ENCODE peak calls at places on chromosomes 16 and 17, in five cellular contexts. One of them, this sample, is unnamed.

GRCh38 chr16:56856876-56857447 is 8.0 kb upstream of the SLC12A3 start:
- DNase-seq in prostate gland: no peak
- DNase-seq in IMR-90: no peak
- DNase-seq in ovary: no peak
- DNase-seq in stomach: no peak
- DNase-seq in this sample: no peak

GRCh38 chr16:46762583-46762982 is 14.4 kb upstream of the MYLK3 start:
- DNase-seq in prostate gland: peak; percentile 46
- DNase-seq in IMR-90: no peak
- DNase-seq in ovary: no peak
- DNase-seq in stomach: no peak
- DNase-seq in this sample: no peak

GRCh38 chr17:9173386-9173983 is 152.2 kb downstream of the NTN1 start:
- DNase-seq in prostate gland: no peak
- DNase-seq in IMR-90: no peak
- DNase-seq in ovary: no peak
- DNase-seq in stomach: no peak
- DNase-seq in this sample: no peak

GRCh38 chr17:19292377-19292711 is 55.2 kb downstream of the EPN2 start:
- DNase-seq in prostate gland: no peak
- DNase-seq in IMR-90: no peak
- DNase-seq in ovary: no peak
- DNase-seq in stomach: no peak
- DNase-seq in this sample: no peak

GRCh38 chr17:7837375-7838290 is 3.6 kb downstream of the KDM6B start:
- DNase-seq in prostate gland: no peak
- DNase-seq in IMR-90: no peak
- DNase-seq in ovary: no peak
- DNase-seq in stomach: no peak
- DNase-seq in this sample: no peak

GRCh38 chr16:11056989-11057645 is 112.8 kb downstream of the CLEC16A start:
- DNase-seq in prostate gland: peak; percentile 83
- DNase-seq in IMR-90: no peak
- DNase-seq in ovary: no peak
- DNase-seq in stomach: no peak
- DNase-seq in this sample: no peak

GRCh38 chr16:57468346-57468745 is 5.9 kb downstream of the POLR2C start:
- DNase-seq in prostate gland: no peak
- DNase-seq in IMR-90: no peak
- DNase-seq in ovary: no peak
- DNase-seq in stomach: no peak
- DNase-seq in this sample: no peak

GRCh38 chr17:77438241-77439204 is 297.8 kb downstream of the SEC14L1 start:
- DNase-seq in prostate gland: no peak
- DNase-seq in IMR-90: no peak
- DNase-seq in ovary: no peak
- DNase-seq in stomach: no peak
- DNase-seq in this sample: no peak

GRCh38 chr17:9236286-9237052 is 215.2 kb downstream of the NTN1 start:
- DNase-seq in prostate gland: no peak
- DNase-seq in IMR-90: no peak
- DNase-seq in ovary: no peak
- DNase-seq in stomach: no peak
- DNase-seq in this sample: peak; percentile 22

GRCh38 chr17:50604470-50604869 is 30.2 kb upstream of the ABCC3 start:
- DNase-seq in prostate gland: peak; percentile 16
- DNase-seq in IMR-90: peak; percentile 28
- DNase-seq in ovary: peak; percentile 93
- DNase-seq in stomach: peak; percentile 37
- DNase-seq in this sample: peak; percentile 80

GRCh38 chr17:2631211-2631610 is 37.8 kb downstream of the PAFAH1B1 start:
- DNase-seq in prostate gland: no peak
- DNase-seq in IMR-90: no peak
- DNase-seq in ovary: no peak
- DNase-seq in stomach: no peak
- DNase-seq in this sample: no peak

GRCh38 chr17:28750178-28751047 is 6.6 kb downstream of the TRAF4 start:
- DNase-seq in prostate gland: peak; percentile 95
- DNase-seq in IMR-90: peak; percentile 90
- DNase-seq in ovary: peak; percentile 92
- DNase-seq in stomach: peak; percentile 97
- DNase-seq in this sample: peak; percentile 94

DNA sequence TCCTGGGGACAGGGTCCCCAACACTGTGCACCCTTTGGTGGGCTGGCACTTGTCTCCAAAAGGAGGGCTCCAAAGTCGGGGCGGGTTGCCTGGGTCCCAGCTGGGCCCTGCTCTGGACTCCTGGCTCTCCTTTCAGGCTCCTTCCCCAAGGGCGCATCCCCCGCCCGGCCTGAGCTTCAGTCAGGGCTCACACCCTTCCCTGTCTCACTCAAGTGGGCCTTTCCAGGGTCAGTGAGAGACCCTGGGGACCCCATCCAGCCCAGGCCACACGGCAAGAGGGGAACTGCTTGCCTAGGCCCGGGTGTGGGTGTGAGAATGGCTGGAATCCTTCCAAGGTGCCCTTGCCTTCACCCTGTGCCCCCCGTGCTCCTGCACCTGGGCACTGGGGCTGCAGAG is 41.8 kb upstream of the SLC38A10 start:
- DNase-seq in prostate gland: no peak
- DNase-seq in IMR-90: no peak
- DNase-seq in ovary: no peak
- DNase-seq in stomach: no peak
- DNase-seq in this sample: peak; percentile 31
- H3K4me1 ChIP-seq in prostate gland: peaks cover 22% of the 10 kb centered on the region
- H3K4me1 ChIP-seq in IMR-90: peaks cover 17% of the 10 kb centered on the region
- H3K4me1 ChIP-seq in ovary: peaks cover 27% of the 10 kb centered on the region
- H3K4me1 ChIP-seq in stomach: peaks cover 51% of the 10 kb centered on the region
- H3K4me1 ChIP-seq in this sample: peaks cover 59% of the 10 kb centered on the region

DNA sequence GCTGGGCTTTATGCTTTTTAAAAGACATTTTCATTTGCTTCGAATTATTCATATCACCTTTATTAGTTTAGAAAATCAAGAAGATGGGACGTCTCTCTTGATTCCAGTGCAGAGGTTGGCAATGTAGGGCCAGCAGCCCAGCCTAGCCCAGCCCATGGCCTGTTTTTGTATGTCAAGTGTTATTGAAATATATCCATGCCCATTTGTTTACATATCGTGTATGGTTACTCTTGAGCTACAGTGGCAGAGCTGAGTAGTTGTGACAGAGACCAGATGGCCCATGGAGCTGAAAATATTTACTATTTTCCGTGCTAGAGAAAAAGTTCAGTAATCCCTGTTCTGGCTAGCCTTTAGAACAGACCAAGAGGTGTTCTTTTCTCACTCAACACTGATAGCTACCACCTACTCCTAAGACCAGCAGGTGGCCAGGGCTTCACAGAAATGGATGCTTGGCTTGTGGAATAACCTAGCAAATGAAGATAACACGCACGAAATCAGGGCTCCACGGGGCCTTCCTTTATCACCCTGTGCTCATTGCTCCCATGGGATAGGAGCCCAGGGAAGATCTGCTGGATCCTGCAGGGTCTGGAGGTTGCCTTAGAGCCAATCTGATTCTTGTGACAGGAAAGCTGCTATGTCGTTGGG is 123.2 kb upstream of the ANKFN1 start:
- DNase-seq in prostate gland: no peak
- DNase-seq in IMR-90: no peak
- DNase-seq in ovary: no peak
- DNase-seq in stomach: no peak
- DNase-seq in this sample: no peak
- TF ChIP-seq POLR2A in prostate gland: no peak
- TF ChIP-seq POLR2A in IMR-90: no peak
- TF ChIP-seq POLR2A in ovary: no peak
- TF ChIP-seq POLR2A in stomach: no peak
- TF ChIP-seq POLR2A in this sample: no peak

DNA sequence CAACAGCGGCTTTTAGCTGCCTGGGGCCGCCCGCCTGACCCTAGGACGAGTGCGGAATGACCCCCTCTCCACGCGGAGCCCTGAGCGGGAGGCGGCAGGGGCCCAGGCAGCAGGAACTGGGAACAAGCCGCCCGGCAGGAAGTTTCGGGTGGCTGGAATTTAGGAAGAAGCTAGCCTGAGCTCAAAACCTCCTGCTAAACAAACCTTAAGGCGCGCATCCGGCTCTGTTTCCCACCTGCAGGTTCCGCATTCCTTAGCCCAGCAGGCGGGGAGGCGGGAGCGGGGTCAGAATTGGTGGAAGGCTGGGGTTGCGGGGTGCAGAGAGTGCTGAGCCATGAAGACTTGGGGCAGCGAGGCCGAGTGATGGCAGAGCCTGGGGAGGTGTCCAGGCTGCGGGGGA is 813.9 kb downstream of the KCNJ18 start:
- DNase-seq in prostate gland: no peak
- DNase-seq in IMR-90: no peak
- DNase-seq in ovary: no peak
- DNase-seq in stomach: no peak
- DNase-seq in this sample: no peak
- H3K9me3 ChIP-seq in prostate gland: no peaks in the 10 kb centered on the region
- H3K9me3 ChIP-seq in IMR-90: peaks cover 23% of the 10 kb centered on the region
- H3K9me3 ChIP-seq in ovary: no peaks in the 10 kb centered on the region
- H3K9me3 ChIP-seq in stomach: peaks cover 60% of the 10 kb centered on the region
- H3K9me3 ChIP-seq in this sample: no peaks in the 10 kb centered on the region

GRCh38 chr16:70729292-70729691 is 43.4 kb upstream of the MTSS2 start:
- DNase-seq in prostate gland: no peak
- DNase-seq in IMR-90: no peak
- DNase-seq in ovary: no peak
- DNase-seq in stomach: no peak
- DNase-seq in this sample: no peak
- H3K4me1 ChIP-seq in prostate gland: peaks cover 13% of the 10 kb centered on the region
- H3K4me1 ChIP-seq in IMR-90: peaks cover 13% of the 10 kb centered on the region
- H3K4me1 ChIP-seq in ovary: peaks cover 26% of the 10 kb centered on the region
- H3K4me1 ChIP-seq in stomach: peaks cover 20% of the 10 kb centered on the region
- H3K4me1 ChIP-seq in this sample: peaks cover 50% of the 10 kb centered on the region

GRCh38 chr17:82440377-82440981 is 10.1 kb downstream of the CYBC1 start:
- DNase-seq in prostate gland: no peak
- DNase-seq in IMR-90: no peak
- DNase-seq in ovary: no peak
- DNase-seq in stomach: peak; percentile 34
- DNase-seq in this sample: no peak
- TF ChIP-seq POLR2A in prostate gland: no peak
- TF ChIP-seq POLR2A in IMR-90: no peak
- TF ChIP-seq POLR2A in ovary: no peak
- TF ChIP-seq POLR2A in stomach: no peak
- TF ChIP-seq POLR2A in this sample: no peak

This sample was measured in heart left ventricle.